ENCODE peak calls at places on chromosome 2, in four cellular contexts. U is Calu3, B is NCI-H460, Z is colonic mucosa. S is an unnamed sample.
A peak's percentile ranks its signal among the peaks of the same experiment; 100 is the strongest.

GRCh38 chr2:133574620-133575019 is 6.4 kb upstream of the NCKAP5 start:
- DNase-seq in U (no peak), B (no peak), Z (no peak), S (no peak)

GRCh38 chr2:172333626-172334330 is 93.6 kb upstream of the ITGA6 start:
- DNase-seq in U (no peak), B (no peak), Z (no peak), S (no peak)

GRCh38 chr2:238203104-238203972 is at the start of gene ILKAP:
- DNase-seq in U (peak; percentile 93), B (peak; percentile 82), Z (peak; percentile 89), S (peak; percentile 99)

GRCh38 chr2:8510519-8510918 is 171.3 kb upstream of the ID2 start:
- DNase-seq in U (no peak), B (no peak), Z (no peak), S (no peak)

GRCh38 chr2:75074228-75074627 is 115.8 kb downstream of the POLE4 start:
- DNase-seq in U (no peak), B (no peak), Z (no peak), S (no peak)

GRCh38 chr2:186605041-186605440 is 15.2 kb downstream of the ITGAV start:
- DNase-seq in U (no peak), B (no peak), Z (no peak), S (no peak)

GRCh38 chr2:240998706-240999000 is 235 bp downstream of the SNED1 start:
- DNase-seq in U (no peak), B (no peak), Z (no peak), S (no peak)

GRCh38 chr2:154908312-154908711 is 209.8 kb downstream of the KCNJ3 start:
- DNase-seq in U (no peak), B (no peak), Z (no peak), S (no peak)

GRCh38 chr2:151553-152328 is 105.4 kb upstream of the FAM110C start:
- DNase-seq in U (no peak), B (no peak), Z (no peak), S (no peak)